ENCODE peak calls at places on chromosomes 2 and 18, in seven cellular contexts. N is testis; I is vagina; G is GM23338; C is GM23248; U is sigmoid colon; R is CD8-positive, alpha-beta T cell. B is an unnamed sample. For H3K27me3, the result is how much of the 10 kb centered on the place peaks cover.

GRCh38 chr18:56068030-56068671 is 480.2 kb upstream of the TCF4 start:
- DNase-seq in G (no peak), I (no peak), N (no peak), C (peak), R (no peak), U (no peak), B (no peak)

GRCh38 chr2:133346654-133347053 is 221.6 kb downstream of the NCKAP5 start:
- DNase-seq in C (peak), R (no peak), G (no peak), N (no peak), I (no peak), U (no peak), B (no peak)

GRCh38 chr2:79580175-79580574 is 67.3 kb downstream of the CTNNA2 start:
- DNase-seq in G (peak), U (no peak), C (no peak), N (no peak), R (no peak), I (no peak), B (no peak)

GRCh38 chr2:172516299-172516698 is 39.6 kb upstream of the PDK1 start:
- DNase-seq in N (no peak), I (no peak), U (no peak), G (no peak), C (peak), R (no peak), B (no peak)

GRCh38 chr18:34694611-34695165 is 15.4 kb upstream of the DTNA start:
- DNase-seq in U (no peak), N (no peak), I (no peak), R (no peak), G (no peak), C (no peak), B (no peak)

GRCh38 chr2:84971799-84972790 is 1.1 kb downstream of the KCMF1 start:
- DNase-seq in N (peak), I (no peak), G (peak), R (peak), C (peak), U (peak), B (peak)

GRCh38 chr2:240905176-240905781 is 857 bp upstream of the CROCC2 start:
- DNase-seq in C (no peak), R (peak), U (no peak), G (no peak), I (no peak), N (no peak), B (peak)

GRCh38 chr18:3777719-3778118 is 327.7 kb downstream of the TGIF1 start:
- DNase-seq in C (no peak), G (no peak), I (no peak), R (no peak), N (no peak), U (no peak), B (no peak)

GRCh38 chr2:65489269-65489668 is 56.9 kb upstream of the SPRED2 start:
- DNase-seq in G (no peak), N (no peak), U (no peak), R (no peak), C (no peak), I (no peak), B (no peak)

GRCh38 chr2:159797468-159798375 is at the start of gene CD302:
- DNase-seq in N (peak), C (peak), R (peak), U (peak), I (no peak), G (peak), B (peak)

GRCh38 chr18:32930695-32931301 is 158.0 kb upstream of the KLHL14 start:
- DNase-seq in R (no peak), U (no peak), N (no peak), C (peak), I (no peak), G (peak), B (no peak)

GRCh38 chr2:65033178-65033577 is 23.0 kb upstream of the CEP68 start:
- DNase-seq in U (no peak), N (no peak), I (no peak), R (no peak), C (peak), G (no peak), B (no peak)

GRCh38 chr2:196809260-196809659 is at the start of gene C2orf66:
- DNase-seq in N (no peak), G (no peak), C (no peak), I (no peak), R (no peak), U (no peak), B (no peak)

GRCh38 chr2:28591711-28592365 is 96.0 kb downstream of the PLB1 start:
- DNase-seq in R (no peak), G (no peak), U (peak), N (no peak), C (no peak), I (no peak), B (no peak)

GRCh38 chr2:144162652-144163051 is 357.3 kb downstream of the ZEB2 start:
- DNase-seq in N (peak), R (peak), C (no peak), G (peak), U (no peak), I (no peak), B (no peak)

GRCh38 chr2:56199492-56199891 is 15.7 kb downstream of the CCDC85A start:
- DNase-seq in C (peak), N (no peak), G (no peak), R (no peak), U (no peak), I (no peak), B (no peak)

GRCh38 chr2:160042054-160042453 is 20.4 kb downstream of the PLA2R1 start:
- DNase-seq in U (no peak), G (no peak), C (no peak), R (no peak), I (no peak), N (no peak), B (no peak)

GRCh38 chr2:106159867-106160785 is 34.0 kb downstream of the UXS1 start:
- DNase-seq in R (peak), N (no peak), I (no peak), G (peak), U (no peak), C (no peak), B (no peak)

GRCh38 chr2:235146871-235147565 is 195.2 kb downstream of the SH3BP4 start:
- DNase-seq in N (no peak), U (no peak), G (no peak), R (no peak), C (no peak), I (peak), B (no peak)
- H3K4me3 ChIP-seq in N (no peak), U (no peak), G (no peak), R (no peak), C (no peak), I (no peak), B (no peak)

DNA sequence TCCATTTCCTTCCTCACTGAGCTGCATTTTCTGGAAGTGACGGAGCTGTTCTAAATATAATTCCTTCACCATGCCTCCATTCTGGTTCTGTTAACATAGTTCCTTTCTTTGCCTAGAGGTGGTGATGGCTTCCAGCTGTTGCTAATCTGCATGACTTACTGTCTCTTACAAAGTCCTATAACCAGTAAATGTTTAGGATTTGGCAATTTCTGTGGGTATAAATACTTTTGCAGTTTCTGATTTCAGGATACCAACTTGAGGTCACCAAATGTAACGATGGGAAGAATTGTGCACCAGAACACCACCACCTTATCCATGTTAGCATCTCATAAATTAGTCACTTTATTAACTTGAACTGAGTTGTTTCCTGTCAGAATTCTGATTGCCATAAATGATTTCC is 101.8 kb upstream of the FN1 start:
- DNase-seq in I (no peak), N (no peak), U (no peak), G (peak), C (peak), R (no peak), B (no peak)
- H3K27ac ChIP-seq in I (no peak), N (no peak), U (no peak), G (no peak), C (peak), R (no peak), B (no peak)

GRCh38 chr2:95052804-95053535 is 27.5 kb downstream of the MAL start:
- DNase-seq in R (no peak), N (no peak), I (no peak), C (no peak), U (no peak), G (no peak), B (no peak)

GRCh38 chr2:95049961-95050360 is 24.5 kb downstream of the MAL start:
- DNase-seq in R (no peak), N (no peak), G (no peak), C (no peak), I (no peak), U (peak), B (no peak)

GRCh38 chr2:95052301-95052700 is 26.8 kb downstream of the MAL start:
- DNase-seq in U (peak), N (no peak), I (no peak), C (no peak), G (no peak), R (no peak), B (no peak)

GRCh38 chr2:95050385-95051300 is 25.1 kb downstream of the MAL start:
- DNase-seq in G (no peak), C (no peak), R (no peak), N (no peak), U (peak), I (no peak), B (no peak)

DNA sequence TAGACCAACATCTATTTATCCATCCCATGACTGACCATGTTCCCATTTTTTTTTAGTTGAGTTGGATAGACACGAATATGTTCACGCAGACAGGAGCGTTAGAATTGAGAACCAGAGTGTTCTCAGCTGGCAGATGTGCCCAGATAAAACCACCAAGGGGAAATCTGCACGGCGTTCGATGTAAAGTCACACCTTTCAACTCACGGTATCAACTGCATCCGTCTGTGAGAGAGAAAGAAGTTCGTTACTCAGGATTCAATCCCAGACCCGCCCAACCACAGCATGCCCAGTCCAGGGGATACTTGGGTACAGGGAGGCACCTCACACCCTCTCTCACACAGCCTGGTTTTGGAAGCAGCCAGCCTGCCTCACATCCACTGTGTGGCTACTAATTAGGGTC is 26.1 kb downstream of the MAL start:
- DNase-seq in U (peak), G (no peak), N (no peak), I (no peak), C (no peak), R (no peak), B (no peak)
- H3K27me3 ChIP-seq in U (under half), G (under half), N (under half), I (under half), C (half or more), R (under half), B (under half)

DNA sequence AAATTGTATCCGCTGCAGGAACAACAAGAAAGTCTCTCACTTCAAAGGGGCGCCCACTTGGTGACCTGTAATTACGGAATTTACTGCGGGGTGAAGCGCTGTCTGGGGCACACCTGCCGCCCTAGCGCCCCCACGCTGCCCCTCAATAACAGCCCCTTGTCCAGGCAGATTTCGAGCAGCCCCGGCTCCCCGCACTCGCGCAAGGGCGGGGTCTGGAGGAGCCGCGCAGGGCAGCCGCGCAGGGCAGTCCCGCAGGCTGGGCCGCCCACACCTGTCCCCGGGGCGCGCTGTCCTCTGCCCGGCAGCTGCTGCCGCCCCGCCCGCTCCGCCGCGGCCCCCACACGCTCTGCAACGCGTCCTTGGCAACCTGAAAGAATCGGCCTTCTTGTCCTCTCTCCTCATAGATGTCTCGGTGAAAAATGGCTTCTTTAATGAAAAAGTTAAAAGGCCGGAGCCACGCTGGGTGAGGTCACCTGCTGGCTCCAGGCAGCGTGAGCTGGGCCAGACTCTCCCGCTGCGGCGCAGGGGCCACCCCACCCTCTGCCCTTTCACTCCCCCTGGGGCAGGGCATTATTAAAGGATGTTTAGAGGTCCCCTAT is 218.1 kb downstream of the VAPA start:
- DNase-seq in N (peak), R (no peak), C (peak), U (no peak), G (peak), I (no peak), B (peak)
- H3K4me3 ChIP-seq in N (peak), R (no peak), C (peak), U (peak), G (peak), I (peak), B (peak)

GRCh38 chr2:227817336-227817735 is 3.7 kb downstream of the CCL20 start:
- DNase-seq in N (no peak), R (no peak), C (no peak), U (no peak), G (no peak), I (no peak), B (no peak)
- H3K27ac ChIP-seq in N (no peak), R (no peak), C (peak), U (no peak), G (no peak), I (no peak), B (no peak)

DNA sequence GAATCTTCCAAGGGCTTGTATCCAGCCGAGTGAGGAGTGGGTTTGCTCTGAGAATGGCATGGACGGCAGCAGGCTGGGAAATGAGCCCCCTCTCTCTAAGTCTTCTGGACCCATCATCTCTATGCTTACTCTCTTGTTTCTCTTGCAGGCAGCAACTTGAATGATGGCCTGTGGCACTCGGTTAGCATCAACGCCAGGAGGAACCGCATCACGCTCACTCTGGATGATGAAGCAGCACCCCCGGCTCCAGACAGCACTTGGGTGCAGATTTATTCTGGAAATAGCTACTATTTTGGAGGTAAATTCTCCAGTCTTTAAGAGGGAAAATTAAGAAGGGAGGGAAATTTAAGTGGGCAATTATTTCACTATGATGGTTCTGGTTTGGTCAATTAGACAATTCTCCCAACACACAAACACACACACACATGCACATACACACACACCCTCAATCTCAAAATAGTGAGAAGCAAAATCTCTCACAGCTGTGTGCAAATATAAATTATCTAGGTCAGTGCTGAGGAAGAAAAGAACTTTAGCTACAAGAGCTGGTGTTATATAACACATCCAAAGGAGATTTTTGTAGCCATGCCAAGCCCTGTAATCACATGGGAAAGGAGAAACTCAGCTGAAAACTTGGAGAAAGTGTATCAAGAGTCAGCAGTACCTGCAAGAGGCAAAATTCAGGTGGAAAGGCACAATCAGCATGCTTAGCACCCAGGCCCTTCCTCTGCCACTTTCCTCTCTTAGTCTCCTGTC is 499.2 kb downstream of the CNTNAP5 start:
- DNase-seq in U (no peak), N (no peak), C (no peak), G (no peak), I (no peak), R (no peak), B (no peak)
- H3K27me3 ChIP-seq in U (under half), N (under half), C (under half), G (under half), I (under half), R (under half), B (under half)